ENCODE peak calls at places on chromosomes 7 and 10, in ten cellular contexts. One of them, this sample, is unnamed. For H3K27me3, the result is how much of the 10 kb centered on the place peaks cover.

GRCh38 chr10:121088524-121088923 is 237.4 kb downstream of the WDR11 start:
- DNase-seq in transverse colon: peak
- DNase-seq in pancreas: no peak
- DNase-seq in keratinocyte: no peak
- DNase-seq in fibroblast of lung: no peak
- DNase-seq in H9: peak
- DNase-seq in AG04450: no peak
- DNase-seq in psoas muscle: no peak
- DNase-seq in iPS DF 6.9: no peak
- DNase-seq in uterus: no peak
- DNase-seq in this sample: no peak

GRCh38 chr7:150322833-150323681 is at the start of the genes ACTR3C and LRRC61:
- DNase-seq in fibroblast of lung: peak
- DNase-seq in uterus: peak
- DNase-seq in keratinocyte: no peak
- DNase-seq in psoas muscle: peak
- DNase-seq in transverse colon: peak
- DNase-seq in H9: peak
- DNase-seq in pancreas: peak
- DNase-seq in iPS DF 6.9: no peak
- DNase-seq in AG04450: no peak
- DNase-seq in this sample: peak

GRCh38 chr10:99775850-99776249 is 6.6 kb upstream of the ABCC2 start:
- DNase-seq in keratinocyte: peak
- DNase-seq in fibroblast of lung: peak
- DNase-seq in pancreas: no peak
- DNase-seq in transverse colon: no peak
- DNase-seq in uterus: no peak
- DNase-seq in psoas muscle: no peak
- DNase-seq in H9: no peak
- DNase-seq in iPS DF 6.9: no peak
- DNase-seq in AG04450: peak
- DNase-seq in this sample: no peak

GRCh38 chr7:101787864-101788263 is 29.6 kb upstream of the CUX1 start:
- DNase-seq in pancreas: no peak
- DNase-seq in iPS DF 6.9: no peak
- DNase-seq in fibroblast of lung: no peak
- DNase-seq in transverse colon: no peak
- DNase-seq in AG04450: no peak
- DNase-seq in keratinocyte: no peak
- DNase-seq in H9: no peak
- DNase-seq in uterus: no peak
- DNase-seq in psoas muscle: no peak
- DNase-seq in this sample: no peak

GRCh38 chr7:87058739-87059524 is 522 bp downstream of the ELAPOR2 start:
- DNase-seq in AG04450: no peak
- DNase-seq in iPS DF 6.9: no peak
- DNase-seq in keratinocyte: no peak
- DNase-seq in fibroblast of lung: no peak
- DNase-seq in pancreas: no peak
- DNase-seq in uterus: peak
- DNase-seq in H9: peak
- DNase-seq in psoas muscle: peak
- DNase-seq in transverse colon: peak
- DNase-seq in this sample: no peak

GRCh38 chr7:42014625-42015412 is 222.2 kb downstream of the GLI3 start:
- DNase-seq in AG04450: no peak
- DNase-seq in keratinocyte: peak
- DNase-seq in uterus: no peak
- DNase-seq in iPS DF 6.9: peak
- DNase-seq in psoas muscle: no peak
- DNase-seq in transverse colon: peak
- DNase-seq in fibroblast of lung: peak
- DNase-seq in H9: peak
- DNase-seq in pancreas: peak
- DNase-seq in this sample: no peak

GRCh38 chr10:115941247-115941840 is 331.7 kb downstream of the GFRA1 start:
- DNase-seq in uterus: no peak
- DNase-seq in pancreas: no peak
- DNase-seq in iPS DF 6.9: no peak
- DNase-seq in H9: no peak
- DNase-seq in psoas muscle: no peak
- DNase-seq in transverse colon: no peak
- DNase-seq in AG04450: no peak
- DNase-seq in keratinocyte: no peak
- DNase-seq in fibroblast of lung: no peak
- DNase-seq in this sample: no peak

GRCh38 chr7:13563257-13563656 is 426.2 kb downstream of the ETV1 start:
- DNase-seq in uterus: no peak
- DNase-seq in pancreas: no peak
- DNase-seq in keratinocyte: no peak
- DNase-seq in iPS DF 6.9: no peak
- DNase-seq in fibroblast of lung: no peak
- DNase-seq in transverse colon: no peak
- DNase-seq in AG04450: no peak
- DNase-seq in psoas muscle: no peak
- DNase-seq in H9: no peak
- DNase-seq in this sample: no peak

GRCh38 chr7:99576251-99576650 is 17.8 kb downstream of the ZNF655 start:
- DNase-seq in keratinocyte: no peak
- DNase-seq in psoas muscle: no peak
- DNase-seq in uterus: no peak
- DNase-seq in fibroblast of lung: no peak
- DNase-seq in AG04450: no peak
- DNase-seq in transverse colon: no peak
- DNase-seq in pancreas: no peak
- DNase-seq in iPS DF 6.9: no peak
- DNase-seq in H9: no peak
- DNase-seq in this sample: no peak

DNA sequence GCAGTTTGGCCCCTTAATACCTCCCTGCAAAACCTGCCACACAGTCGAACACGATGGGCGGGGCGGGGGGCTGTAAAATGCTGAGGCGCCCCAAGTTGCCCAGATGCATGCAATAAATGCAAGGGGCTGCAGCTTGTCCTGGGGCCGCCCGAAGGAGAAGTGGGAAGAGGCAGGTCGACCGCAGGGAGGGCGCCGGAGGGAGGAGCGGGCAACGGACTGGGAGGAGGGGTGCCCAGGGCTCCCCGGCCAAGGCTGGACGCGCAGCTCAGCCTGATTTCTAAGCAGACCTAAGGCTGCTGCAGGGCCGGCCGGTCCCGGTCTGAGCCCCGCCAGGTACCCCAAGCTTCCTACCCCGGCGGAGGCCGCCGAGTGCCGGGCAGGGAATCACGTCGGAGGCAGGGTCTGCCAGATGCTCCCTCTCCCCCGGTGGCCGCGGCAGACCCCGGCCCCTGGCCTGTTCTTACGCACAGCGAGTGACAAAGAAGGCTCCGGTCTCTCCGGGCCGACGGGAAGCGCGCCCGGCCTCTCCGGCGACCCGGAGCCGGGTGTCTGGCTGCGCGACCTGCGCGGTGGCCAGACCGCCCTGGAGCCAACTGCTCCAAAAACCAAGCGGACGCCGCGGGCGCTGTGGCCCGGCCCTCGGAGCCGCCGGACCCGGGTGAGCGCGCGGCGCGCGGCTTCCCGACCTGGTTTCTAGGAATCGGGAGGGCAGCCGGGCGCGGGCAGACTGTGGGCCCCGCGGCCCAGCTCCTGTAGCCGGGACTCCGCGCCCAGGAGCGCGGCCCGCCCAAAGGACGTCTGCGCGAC is 740 bp upstream of the EBF3 start:
- DNase-seq in psoas muscle: peak
- DNase-seq in H9: no peak
- DNase-seq in fibroblast of lung: no peak
- DNase-seq in pancreas: no peak
- DNase-seq in transverse colon: no peak
- DNase-seq in iPS DF 6.9: no peak
- DNase-seq in keratinocyte: no peak
- DNase-seq in uterus: no peak
- DNase-seq in AG04450: no peak
- DNase-seq in this sample: no peak
- H3K27me3 ChIP-seq in psoas muscle: under half
- H3K27me3 ChIP-seq in H9: half or more
- H3K27me3 ChIP-seq in fibroblast of lung: half or more
- H3K27me3 ChIP-seq in pancreas: half or more
- H3K27me3 ChIP-seq in transverse colon: half or more
- H3K27me3 ChIP-seq in iPS DF 6.9: half or more
- H3K27me3 ChIP-seq in keratinocyte: half or more
- H3K27me3 ChIP-seq in uterus: half or more
- H3K27me3 ChIP-seq in AG04450: half or more
- H3K27me3 ChIP-seq in this sample: under half

GRCh38 chr7:107846324-107846723 is 43.3 kb upstream of the SLC26A3 start:
- DNase-seq in iPS DF 6.9: no peak
- DNase-seq in AG04450: no peak
- DNase-seq in keratinocyte: no peak
- DNase-seq in uterus: no peak
- DNase-seq in transverse colon: no peak
- DNase-seq in H9: no peak
- DNase-seq in pancreas: no peak
- DNase-seq in psoas muscle: no peak
- DNase-seq in fibroblast of lung: no peak
- DNase-seq in this sample: no peak
- H3K27ac ChIP-seq in iPS DF 6.9: no peak
- H3K27ac ChIP-seq in AG04450: no peak
- H3K27ac ChIP-seq in keratinocyte: no peak
- H3K27ac ChIP-seq in uterus: no peak
- H3K27ac ChIP-seq in transverse colon: no peak
- H3K27ac ChIP-seq in H9: no peak
- H3K27ac ChIP-seq in pancreas: no peak
- H3K27ac ChIP-seq in psoas muscle: peak
- H3K27ac ChIP-seq in fibroblast of lung: no peak
- H3K27ac ChIP-seq in this sample: no peak

GRCh38 chr7:130989006-130989795 is 255.2 kb upstream of the KLF14 start:
- DNase-seq in fibroblast of lung: no peak
- DNase-seq in psoas muscle: no peak
- DNase-seq in AG04450: no peak
- DNase-seq in pancreas: no peak
- DNase-seq in uterus: no peak
- DNase-seq in transverse colon: no peak
- DNase-seq in keratinocyte: no peak
- DNase-seq in H9: no peak
- DNase-seq in iPS DF 6.9: no peak
- DNase-seq in this sample: no peak
- H3K27me3 ChIP-seq in fibroblast of lung: under half
- H3K27me3 ChIP-seq in psoas muscle: under half
- H3K27me3 ChIP-seq in AG04450: under half
- H3K27me3 ChIP-seq in pancreas: under half
- H3K27me3 ChIP-seq in uterus: under half
- H3K27me3 ChIP-seq in transverse colon: under half
- H3K27me3 ChIP-seq in keratinocyte: under half
- H3K27me3 ChIP-seq in H9: under half
- H3K27me3 ChIP-seq in iPS DF 6.9: under half
- H3K27me3 ChIP-seq in this sample: under half

GRCh38 chr10:126226988-126227761 is 161.1 kb downstream of the ADAM12 start:
- DNase-seq in AG04450: no peak
- DNase-seq in uterus: no peak
- DNase-seq in H9: no peak
- DNase-seq in transverse colon: no peak
- DNase-seq in pancreas: no peak
- DNase-seq in keratinocyte: no peak
- DNase-seq in psoas muscle: no peak
- DNase-seq in fibroblast of lung: no peak
- DNase-seq in iPS DF 6.9: no peak
- DNase-seq in this sample: no peak
- H3K27ac ChIP-seq in AG04450: peak
- H3K27ac ChIP-seq in uterus: no peak
- H3K27ac ChIP-seq in H9: no peak
- H3K27ac ChIP-seq in transverse colon: no peak
- H3K27ac ChIP-seq in pancreas: no peak
- H3K27ac ChIP-seq in keratinocyte: no peak
- H3K27ac ChIP-seq in psoas muscle: no peak
- H3K27ac ChIP-seq in fibroblast of lung: no peak
- H3K27ac ChIP-seq in iPS DF 6.9: no peak
- H3K27ac ChIP-seq in this sample: no peak

DNA sequence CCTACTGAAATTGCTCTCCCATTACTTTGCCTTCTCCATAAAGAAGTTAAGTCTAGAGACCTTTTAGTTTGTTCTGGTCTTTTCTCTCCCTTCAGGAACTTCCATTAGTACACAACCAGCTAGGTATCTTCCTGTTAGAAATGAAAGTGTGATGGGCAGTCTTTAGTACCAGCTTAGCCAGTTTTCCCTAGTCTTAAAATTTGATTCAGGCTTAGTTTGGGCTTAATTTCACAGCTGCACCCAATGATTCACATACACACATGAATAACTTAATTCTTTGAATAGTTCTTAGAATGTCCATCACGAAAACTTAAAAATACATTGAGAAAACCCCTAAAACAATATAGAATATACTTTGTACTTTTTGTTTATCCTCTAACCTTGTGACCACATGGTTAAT is 2.4 kb upstream of the PPP1R9A start:
- DNase-seq in transverse colon: no peak
- DNase-seq in psoas muscle: no peak
- DNase-seq in iPS DF 6.9: no peak
- DNase-seq in fibroblast of lung: no peak
- DNase-seq in H9: no peak
- DNase-seq in AG04450: no peak
- DNase-seq in uterus: no peak
- DNase-seq in pancreas: no peak
- DNase-seq in keratinocyte: no peak
- DNase-seq in this sample: no peak
- H3K27me3 ChIP-seq in transverse colon: under half
- H3K27me3 ChIP-seq in psoas muscle: under half
- H3K27me3 ChIP-seq in iPS DF 6.9: under half
- H3K27me3 ChIP-seq in fibroblast of lung: under half
- H3K27me3 ChIP-seq in H9: under half
- H3K27me3 ChIP-seq in AG04450: under half
- H3K27me3 ChIP-seq in uterus: under half
- H3K27me3 ChIP-seq in pancreas: under half
- H3K27me3 ChIP-seq in keratinocyte: under half
- H3K27me3 ChIP-seq in this sample: under half